ENCODE peak calls at places on chromosomes 2 and 18, in seven cellular contexts. V is H9, N is trophoblast cell, O is mesenchymal stem cell, D is neuronal stem cell, B is IMR-90, M is H1. P is an unnamed sample.

GRCh38 chr2:204507636-204508035 is 37.6 kb upstream of the PARD3B start:
- DNase-seq in V (no peak), N (no peak), O (no peak), D (no peak), B (no peak), M (no peak), P (no peak)

GRCh38 chr18:48938827-48939367 is 11.9 kb downstream of the SMAD7 start:
- DNase-seq in V (no peak), N (no peak), O (peak), D (no peak), B (no peak), M (no peak), P (no peak)

GRCh38 chr2:120559401-120559800 is 176.3 kb upstream of the GLI2 start:
- DNase-seq in V (no peak), N (peak), O (peak), D (no peak), B (peak), M (no peak), P (no peak)

GRCh38 chr2:47354817-47355653 is 47.9 kb upstream of the MSH2 start:
- DNase-seq in V (no peak), N (no peak), O (peak), D (no peak), B (no peak), M (no peak), P (no peak)

GRCh38 chr2:28292491-28292890 is 100.2 kb upstream of the FOSL2 start:
- DNase-seq in V (no peak), N (no peak), O (peak), D (no peak), B (peak), M (no peak), P (no peak)

GRCh38 chr2:227608469-227609338 is 5.9 kb downstream of the SCYGR3 start:
- DNase-seq in V (no peak), N (peak), O (no peak), D (no peak), B (no peak), M (no peak), P (no peak)

GRCh38 chr2:216742411-216742810 is 47.1 kb upstream of the IGFBP5 start:
- DNase-seq in V (no peak), N (no peak), O (peak), D (no peak), B (no peak), M (no peak), P (no peak)

GRCh38 chr2:13662055-13662454 is 945.3 kb downstream of the TRIB2 start:
- DNase-seq in V (no peak), N (peak), O (no peak), D (no peak), B (peak), M (no peak), P (no peak)

GRCh38 chr2:65081232-65081685 is 25.0 kb downstream of the CEP68 start:
- DNase-seq in V (no peak), N (no peak), O (no peak), D (no peak), B (no peak), M (no peak), P (no peak)

GRCh38 chr2:100234141-100234540 is 88.2 kb downstream of the LONRF2 start:
- DNase-seq in V (no peak), N (peak), O (peak), D (no peak), B (peak), M (no peak), P (no peak)

GRCh38 chr2:234858134-234858533 is 93.7 kb upstream of the SH3BP4 start:
- DNase-seq in V (no peak), N (peak), O (no peak), D (no peak), B (no peak), M (no peak), P (peak)

GRCh38 chr18:41464278-41464677 is 490.8 kb upstream of the PIK3C3 start:
- DNase-seq in V (no peak), N (no peak), O (no peak), D (no peak), B (no peak), M (no peak), P (no peak)

GRCh38 chr2:121140734-121141133 is 144.3 kb downstream of the TFCP2L1 start:
- DNase-seq in V (no peak), N (no peak), O (no peak), D (no peak), B (no peak), M (no peak), P (peak)

GRCh38 chr2:60577884-60578283 is 24.4 kb upstream of the BCL11A start:
- DNase-seq in V (no peak), N (no peak), O (no peak), D (no peak), B (no peak), M (no peak), P (no peak)

GRCh38 chr18:33469699-33470098 is 29.2 kb upstream of the CCDC178 start:
- DNase-seq in V (no peak), N (no peak), O (no peak), D (no peak), B (no peak), M (no peak), P (no peak)

GRCh38 chr2:111113838-111114237 is 6.9 kb upstream of the BCL2L11 start:
- DNase-seq in V (no peak), N (no peak), O (no peak), D (no peak), B (no peak), M (no peak), P (no peak)

GRCh38 chr18:52392160-52392559 is 52.2 kb downstream of the DCC start:
- DNase-seq in V (no peak), N (no peak), O (no peak), D (no peak), B (peak), M (no peak), P (no peak)

GRCh38 chr2:104429978-104430740 is 423.8 kb upstream of the POU3F3 start:
- DNase-seq in V (no peak), N (no peak), O (no peak), D (peak), B (no peak), M (no peak), P (no peak)

GRCh38 chr2:3291750-3292149 is 85.9 kb downstream of the EIPR1 start:
- DNase-seq in V (no peak), N (no peak), O (no peak), D (no peak), B (no peak), M (no peak), P (no peak)

DNA sequence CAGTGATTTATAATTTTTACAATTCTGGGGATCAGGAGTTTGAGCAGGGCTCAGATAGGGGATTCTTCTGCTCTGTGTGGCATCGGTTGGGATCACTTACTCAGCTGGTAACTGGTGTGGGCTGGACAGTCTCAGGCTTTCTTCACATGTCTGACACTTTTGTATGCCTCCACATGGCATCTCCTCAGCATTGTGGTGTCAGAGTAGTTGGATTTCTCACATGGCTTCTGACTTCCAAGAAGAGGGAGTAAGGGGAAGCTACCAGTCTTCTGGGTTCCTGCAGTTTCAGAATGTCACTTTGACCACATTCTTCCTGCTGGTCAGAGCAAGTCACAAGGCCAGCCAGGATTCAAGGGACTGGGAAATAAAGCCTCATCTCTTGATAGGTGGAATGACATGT is 55.6 kb downstream of the NCOA1 start:
- DNase-seq in V (no peak), N (no peak), O (no peak), D (no peak), B (no peak), M (no peak), P (peak)
- H3K4me2 ChIP-seq in V (no peak), N (no peak), O (no peak), D (no peak), B (no peak), M (no peak), P (no peak)

GRCh38 chr2:105560157-105560556 is 161.3 kb upstream of the FHL2 start:
- DNase-seq in V (no peak), N (no peak), O (no peak), D (no peak), B (no peak), M (no peak), P (no peak)
- H2AK5ac ChIP-seq in V (no peak), N (no peak), O (no peak), D (no peak), B (no peak), M (no peak), P (no peak)

DNA sequence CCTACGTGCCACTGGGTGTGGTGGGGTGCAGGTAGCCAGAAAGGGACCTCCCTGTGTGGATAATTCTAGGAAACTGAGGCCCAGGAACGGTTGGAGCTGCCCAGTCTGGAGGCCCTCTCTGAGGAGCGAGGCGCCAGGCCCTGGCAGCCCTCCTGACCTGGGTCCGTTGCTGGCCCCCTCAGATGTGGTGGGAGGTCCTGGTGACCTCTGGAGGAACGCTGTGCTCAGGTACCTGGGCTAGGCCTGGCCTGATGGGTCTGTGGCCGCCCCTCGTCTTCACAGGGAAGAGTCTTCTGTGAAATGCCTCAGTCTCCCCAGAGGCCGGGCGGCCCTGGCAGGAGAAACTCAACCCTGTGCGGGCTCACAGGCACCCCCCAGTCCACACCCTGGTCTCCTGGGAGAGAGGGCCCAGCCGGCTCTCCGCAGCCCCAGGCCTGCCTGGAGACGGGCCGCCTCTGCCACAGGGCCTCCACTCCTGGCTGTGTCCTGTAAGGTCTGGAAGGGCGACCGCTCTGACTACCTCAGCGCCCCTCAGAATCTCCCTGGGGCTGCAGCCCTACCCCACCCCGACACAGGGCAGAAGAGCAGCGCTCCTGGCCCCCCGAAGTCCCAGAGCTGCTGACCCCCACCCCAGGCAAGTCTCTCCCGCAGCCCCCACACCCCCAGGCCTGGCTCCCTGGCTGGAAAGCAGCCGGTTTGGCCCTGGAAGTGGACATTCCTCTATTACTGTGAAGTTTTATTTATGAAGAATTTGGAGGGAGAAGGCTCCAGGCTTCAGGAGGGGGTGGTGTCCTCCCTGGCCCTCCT is 3.7 kb downstream of the B3GNT7 start:
- DNase-seq in V (no peak), N (no peak), O (no peak), D (no peak), B (no peak), M (no peak), P (no peak)
- H3K9ac ChIP-seq in V (no peak), N (no peak), O (no peak), D (no peak), B (no peak), M (no peak), P (peak)

GRCh38 chr2:5501807-5502206 is 190.4 kb upstream of the SOX11 start:
- DNase-seq in V (no peak), N (no peak), O (no peak), D (no peak), B (no peak), M (no peak), P (no peak)
- H3K4me2 ChIP-seq in V (no peak), N (no peak), O (no peak), D (no peak), B (no peak), M (no peak), P (no peak)

GRCh38 chr2:215332876-215333600 is 21.2 kb downstream of the ATIC start:
- DNase-seq in V (no peak), N (no peak), O (no peak), D (no peak), B (no peak), M (no peak), P (no peak)
- H2AK5ac ChIP-seq in V (no peak), N (no peak), O (no peak), D (no peak), B (no peak), M (no peak), P (no peak)

GRCh38 chr2:130341562-130342019 is 1.1 kb upstream of the IMP4 start:
- DNase-seq in V (no peak), N (peak), O (no peak), D (no peak), B (no peak), M (no peak), P (peak)
- H3K9ac ChIP-seq in V (peak), N (peak), O (peak), D (peak), B (peak), M (peak), P (peak)

DNA sequence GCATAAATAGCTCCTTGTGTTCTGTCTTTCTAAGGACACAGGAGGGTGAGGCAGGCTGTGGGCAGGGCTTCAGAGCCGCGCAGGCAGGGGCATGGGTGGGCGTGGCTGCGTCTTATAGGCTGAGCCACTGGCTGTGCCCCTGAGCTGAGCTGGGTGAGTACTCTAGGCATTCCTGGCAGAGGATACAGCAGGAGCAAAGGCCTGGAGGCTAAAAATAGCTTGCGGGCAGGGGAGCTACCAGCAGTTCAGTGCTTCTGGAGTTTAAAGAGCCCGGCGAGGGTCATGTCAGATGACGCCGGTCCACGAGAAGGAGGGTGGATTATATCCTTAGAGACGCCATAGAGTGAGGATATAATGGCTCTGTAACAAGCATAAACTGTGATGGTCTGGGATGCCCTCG is 31.5 kb upstream of the PDIA6 start:
- DNase-seq in V (peak), N (peak), O (peak), D (no peak), B (peak), M (peak), P (peak)
- H3K4me2 ChIP-seq in V (peak), N (peak), O (peak), D (no peak), B (no peak), M (peak), P (no peak)

DNA sequence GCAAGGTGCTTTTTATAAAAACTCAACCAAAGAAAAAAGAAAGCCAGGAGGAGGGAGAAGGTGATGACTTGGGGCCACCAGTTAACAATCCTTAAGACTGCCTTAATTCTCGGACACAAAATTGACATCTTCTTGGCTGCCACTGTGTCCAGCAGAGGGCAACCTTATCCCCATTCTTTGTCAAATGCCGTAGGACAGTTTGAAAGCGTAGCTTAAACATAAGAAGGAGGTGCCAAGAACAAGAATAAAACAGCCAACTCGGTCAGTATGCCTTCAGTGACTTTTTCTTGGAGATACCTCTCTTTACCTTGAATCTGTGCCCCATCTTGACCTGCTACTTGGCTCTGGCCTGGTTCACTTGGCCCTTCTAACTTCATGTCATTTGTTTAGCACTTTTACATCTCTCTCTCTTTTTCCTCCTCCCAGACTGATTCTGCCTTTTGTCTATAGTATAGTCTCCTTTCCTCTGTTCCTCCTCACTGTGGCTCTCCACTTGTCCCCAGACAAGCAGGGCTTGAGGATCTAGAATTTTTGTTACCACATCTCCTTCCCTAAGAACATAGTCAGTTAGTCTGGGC is 183.5 kb downstream of the MYO3B start:
- DNase-seq in V (peak), N (peak), O (peak), D (no peak), B (peak), M (peak), P (peak)
- H2AK5ac ChIP-seq in V (no peak), N (no peak), O (no peak), D (no peak), B (no peak), M (no peak), P (no peak)

DNA sequence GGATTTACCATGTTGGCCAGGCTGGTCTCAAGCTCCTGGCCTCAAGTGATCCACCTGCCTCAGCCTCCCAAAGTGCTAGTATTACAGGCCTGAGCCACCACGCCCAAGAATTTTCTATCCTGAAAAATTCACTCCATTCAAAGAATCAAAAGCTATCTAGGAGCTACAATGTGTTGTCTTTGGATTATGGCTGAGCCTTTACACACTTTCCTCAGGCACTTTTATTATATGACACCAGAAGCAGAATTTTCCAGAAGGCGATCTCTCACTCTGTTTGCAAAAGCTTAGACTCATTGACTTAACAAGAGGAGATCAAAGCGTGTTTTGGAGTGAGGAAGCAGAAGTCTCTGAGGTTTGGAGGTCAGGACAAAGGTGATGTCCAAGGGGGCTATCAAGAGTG is 3.6 kb downstream of the FAM124B start:
- DNase-seq in V (no peak), N (no peak), O (no peak), D (no peak), B (no peak), M (no peak), P (no peak)
- H3K9ac ChIP-seq in V (no peak), N (no peak), O (no peak), D (no peak), B (no peak), M (no peak), P (no peak)